ENCODE peak calls at places on chromosomes 16 and 17, in nine cellular contexts. X is amniotic stem cell; E is aorta; N is posterior cingulate gyrus; U is GDM1; I is endothelial cell; W is iris pigment epithelial cell; M is pancreas; H is stimulated activated CD4-positive, alpha-beta T cell treated with anti-CD3 and anti-CD28 coated beads, Interleukin-15, amount 100 ng/mL, for 1 hour. V is an unnamed sample.

GRCh38 chr17:72511874-72512273 is 391.1 kb downstream of the SOX9 start:
- DNase-seq in X (no peak), E (no peak), N (no peak), U (no peak), I (no peak), W (no peak), M (no peak), H (no peak), V (no peak)

GRCh38 chr17:12665263-12666210 is at the start of gene MYOCD:
- DNase-seq in X (peak; percentile 41), E (peak; percentile 88), N (peak; percentile 66), U (no peak), I (peak; percentile 56), W (peak; percentile 37), M (peak; percentile 51), H (no peak), V (peak; percentile 19)

GRCh38 chr16:71440669-71441347 is 1.0 kb downstream of the TLE7 start:
- DNase-seq in X (no peak), E (no peak), N (no peak), U (no peak), I (peak; percentile 42), W (no peak), M (no peak), H (no peak), V (no peak)

GRCh38 chr17:55319933-55320593 is 55.3 kb downstream of the HLF start:
- DNase-seq in X (no peak), E (no peak), N (no peak), U (no peak), I (no peak), W (no peak), M (no peak), H (no peak), V (no peak)

GRCh38 chr17:71446635-71447034 is 674.2 kb upstream of the SOX9 start:
- DNase-seq in X (no peak), E (no peak), N (no peak), U (no peak), I (no peak), W (no peak), M (no peak), H (no peak), V (no peak)

GRCh38 chr16:11689031-11689840 is 21.0 kb downstream of the SNN start:
- DNase-seq in X (no peak), E (no peak), N (no peak), U (no peak), I (no peak), W (peak; percentile 53), M (no peak), H (no peak), V (peak; percentile 86)

GRCh38 chr17:13698832-13699231 is 97.1 kb upstream of the HS3ST3A1 start:
- DNase-seq in X (no peak), E (no peak), N (no peak), U (no peak), I (no peak), W (no peak), M (no peak), H (no peak), V (no peak)

GRCh38 chr17:82107341-82107860 is 9.4 kb upstream of the FASN start:
- DNase-seq in X (no peak), E (no peak), N (no peak), U (no peak), I (no peak), W (no peak), M (peak; percentile 76), H (no peak), V (no peak)

GRCh38 chr16:89691986-89692569 is 5.6 kb downstream of the CDK10 start:
- DNase-seq in X (no peak), E (no peak), N (peak; percentile 45), U (no peak), I (no peak), W (no peak), M (peak; percentile 52), H (no peak), V (no peak)

GRCh38 chr17:71237903-71238538 is 882.8 kb upstream of the SOX9 start:
- DNase-seq in X (no peak), E (no peak), N (no peak), U (no peak), I (no peak), W (peak; percentile 42), M (no peak), H (no peak), V (no peak)

GRCh38 chr16:58862334-58863024 is 128.4 kb upstream of the GOT2 start:
- DNase-seq in X (no peak), E (no peak), N (no peak), U (no peak), I (no peak), W (no peak), M (no peak), H (no peak), V (no peak)

GRCh38 chr17:81517339-81518112 is 4.9 kb upstream of the ACTG1 start:
- DNase-seq in X (no peak), E (peak; percentile 79), N (peak; percentile 67), U (no peak), I (no peak), W (peak; percentile 25), M (peak; percentile 71), H (no peak), V (peak; percentile 96)

GRCh38 chr17:42750730-42751356 is 6.0 kb upstream of the EZH1 start:
- DNase-seq in X (no peak), E (no peak), N (no peak), U (peak; percentile 71), I (no peak), W (no peak), M (no peak), H (no peak), V (no peak)

GRCh38 chr16:62363451-62363850 is 327.2 kb upstream of the CDH8 start:
- DNase-seq in X (no peak), E (no peak), N (no peak), U (no peak), I (no peak), W (no peak), M (no peak), H (no peak), V (no peak)

GRCh38 chr17:75270218-75270965 is 639 bp downstream of the MIF4GD start:
- DNase-seq in X (peak; percentile 55), E (peak; percentile 89), N (peak; percentile 90), U (peak; percentile 56), I (peak; percentile 62), W (peak; percentile 81), M (peak; percentile 90), H (no peak), V (peak; percentile 81)

GRCh38 chr17:55458977-55459376 is 37.3 kb upstream of the MMD start:
- DNase-seq in X (no peak), E (no peak), N (no peak), U (no peak), I (no peak), W (peak; percentile 77), M (no peak), H (no peak), V (peak; percentile 70)